ENCODE peak calls at places on chromosomes 4 and X, in nine cellular contexts. H is upper lobe of left lung, U is tibial nerve, E is HCT116, I is transverse colon, R is A549, J is gastrocnemius medialis, T is thyroid gland, F is esophagus squamous epithelium. G is an unnamed sample.

GRCh38 chrX:106178826-106179225 is 10.7 kb downstream of the PWWP3B start:
- DNase-seq in H (no peak), U (no peak), E (no peak), I (no peak), R (no peak), J (no peak), T (no peak), F (no peak), G (no peak)

GRCh38 chrX:8939344-8939743 is 94.6 kb downstream of the FAM9B start:
- DNase-seq in H (no peak), U (no peak), E (no peak), I (no peak), R (no peak), J (no peak), T (no peak), F (no peak), G (no peak)

GRCh38 chrX:136694491-136695087 is 46.6 kb downstream of the CD40LG start:
- DNase-seq in H (no peak), U (no peak), E (peak), I (no peak), R (peak), J (no peak), T (no peak), F (no peak), G (peak)

GRCh38 chr4:153294631-153295030 is 49.9 kb upstream of the MND1 start:
- DNase-seq in H (no peak), U (no peak), E (no peak), I (no peak), R (no peak), J (no peak), T (no peak), F (no peak), G (no peak)

GRCh38 chrX:21153503-21153902 is 220.7 kb upstream of the CNKSR2 start:
- DNase-seq in H (no peak), U (peak), E (no peak), I (no peak), R (peak), J (peak), T (peak), F (no peak), G (no peak)

GRCh38 chr4:125827338-125828074 is 512.8 kb downstream of the FAT4 start:
- DNase-seq in H (no peak), U (no peak), E (no peak), I (no peak), R (no peak), J (no peak), T (no peak), F (no peak), G (no peak)

GRCh38 chr4:155692990-155693659 is 26.5 kb downstream of the GUCY1A1 start:
- DNase-seq in H (no peak), U (no peak), E (no peak), I (no peak), R (no peak), J (no peak), T (no peak), F (no peak), G (no peak)

GRCh38 chrX:115344885-115345653 is 55.6 kb downstream of the LUZP4 start:
- DNase-seq in H (peak), U (peak), E (peak), I (peak), R (peak), J (peak), T (peak), F (peak), G (peak)

GRCh38 chr4:86818845-86819244 is 30.3 kb downstream of the SLC10A6 start:
- DNase-seq in H (no peak), U (no peak), E (no peak), I (no peak), R (peak), J (no peak), T (no peak), F (no peak), G (no peak)

GRCh38 chrX:115642304-115642703 is 81.3 kb downstream of the PLS3 start:
- DNase-seq in H (no peak), U (no peak), E (no peak), I (no peak), R (peak), J (no peak), T (no peak), F (no peak), G (no peak)

GRCh38 chr4:111323916-111324315 is 701.0 kb upstream of the PITX2 start:
- DNase-seq in H (no peak), U (no peak), E (no peak), I (no peak), R (no peak), J (no peak), T (no peak), F (no peak), G (no peak)

GRCh38 chrX:136395271-136395670 is 92.5 kb upstream of the BRS3 start:
- DNase-seq in H (no peak), U (no peak), E (no peak), I (no peak), R (no peak), J (no peak), T (no peak), F (no peak), G (no peak)

DNA sequence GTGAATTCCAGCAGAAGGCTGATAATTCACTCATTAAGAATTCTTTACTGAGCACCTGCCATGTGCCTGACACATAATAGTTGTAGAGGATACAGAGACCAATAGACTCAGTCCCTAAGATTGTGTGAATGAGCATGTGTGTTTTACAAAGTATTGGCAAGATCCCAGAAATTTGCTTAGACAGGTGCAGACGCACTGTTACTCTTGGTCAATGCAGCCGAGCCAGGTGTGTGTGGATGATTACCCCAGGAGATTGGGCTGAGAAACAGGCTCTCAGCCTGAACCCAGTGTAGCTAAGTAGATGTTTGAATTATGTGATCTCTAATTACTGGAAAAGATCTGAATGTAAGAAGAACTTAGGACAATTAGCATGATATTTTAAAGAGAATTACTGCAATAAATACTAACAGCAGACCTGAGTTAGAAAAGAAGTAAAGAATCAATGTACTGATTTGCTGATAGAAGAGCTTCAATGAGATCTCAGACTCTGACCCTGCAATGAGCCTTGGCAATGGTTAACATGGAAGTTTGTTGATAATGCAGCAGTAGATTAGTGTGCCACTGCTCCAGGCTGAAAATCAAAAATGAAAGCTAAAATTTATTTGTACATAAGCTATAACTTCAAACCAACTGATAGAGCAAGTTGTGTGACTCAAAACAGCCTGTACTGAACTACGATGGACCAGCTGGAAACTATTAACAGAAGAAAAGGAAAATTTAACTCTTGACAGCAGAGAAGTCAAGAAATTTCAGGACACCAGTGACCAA is 32.2 kb upstream of the NDST4 start:
- DNase-seq in H (no peak), U (no peak), E (no peak), I (peak), R (no peak), J (no peak), T (peak), F (no peak), G (no peak)
- TF ChIP-seq POLR2A in H (no peak), U (no peak), E (no peak), I (no peak), R (no peak), J (no peak), T (no peak), F (no peak), G (no peak)

GRCh38 chrX:154398668-154399526 is 720 bp downstream of the RPL10 start:
- DNase-seq in H (peak), U (peak), E (no peak), I (peak), R (peak), J (peak), T (peak), F (peak), G (peak)

GRCh38 chrX:154396948-154397887 is 959 bp upstream of the RPL10 start:
- DNase-seq in H (peak), U (peak), E (no peak), I (peak), R (peak), J (peak), T (peak), F (no peak), G (peak)

GRCh38 chrX:154399527-154400368 is 1.6 kb downstream of the RPL10 start:
- DNase-seq in H (no peak), U (no peak), E (no peak), I (no peak), R (no peak), J (no peak), T (no peak), F (no peak), G (peak)

GRCh38 chrX:154401045-154401799 is 3.0 kb downstream of the RPL10 start:
- DNase-seq in H (no peak), U (no peak), E (no peak), I (no peak), R (peak), J (no peak), T (no peak), F (no peak), G (no peak)

GRCh38 chrX:154397888-154398667 is at the start of gene RPL10:
- DNase-seq in H (peak), U (peak), E (peak), I (peak), R (peak), J (peak), T (peak), F (peak), G (peak)
- TF ChIP-seq POLR2A in H (peak), U (peak), E (peak), I (peak), R (peak), J (peak), T (peak), F (peak), G (peak)

GRCh38 chrX:84501798-84502628 is at the start of gene HDX:
- DNase-seq in H (peak), U (peak), E (no peak), I (peak), R (peak), J (peak), T (peak), F (no peak), G (peak)
- TF ChIP-seq POLR2A in H (peak), U (peak), E (no peak), I (peak), R (peak), J (peak), T (no peak), F (peak), G (no peak)

GRCh38 chr4:184343400-184344177 is 125.9 kb upstream of the ENPP6 start:
- DNase-seq in H (peak), U (peak), E (peak), I (peak), R (peak), J (peak), T (peak), F (peak), G (peak)
- TF ChIP-seq POLR2A in H (peak), U (no peak), E (no peak), I (peak), R (no peak), J (peak), T (no peak), F (peak), G (no peak)

GRCh38 chr4:183443609-183444148 is 757 bp upstream of the CDKN2AIP start:
- DNase-seq in H (no peak), U (peak), E (no peak), I (no peak), R (no peak), J (peak), T (no peak), F (no peak), G (peak)

GRCh38 chr4:183444953-183445543 is 612 bp downstream of the CDKN2AIP start:
- DNase-seq in H (peak), U (peak), E (no peak), I (peak), R (no peak), J (peak), T (no peak), F (no peak), G (peak)

GRCh38 chr4:183447646-183448045 is 3.2 kb downstream of the CDKN2AIP start:
- DNase-seq in H (no peak), U (no peak), E (no peak), I (no peak), R (no peak), J (no peak), T (no peak), F (no peak), G (no peak)

GRCh38 chr4:183441276-183441675 is 3.2 kb upstream of the CDKN2AIP start:
- DNase-seq in H (no peak), U (no peak), E (no peak), I (no peak), R (no peak), J (no peak), T (no peak), F (no peak), G (no peak)

DNA sequence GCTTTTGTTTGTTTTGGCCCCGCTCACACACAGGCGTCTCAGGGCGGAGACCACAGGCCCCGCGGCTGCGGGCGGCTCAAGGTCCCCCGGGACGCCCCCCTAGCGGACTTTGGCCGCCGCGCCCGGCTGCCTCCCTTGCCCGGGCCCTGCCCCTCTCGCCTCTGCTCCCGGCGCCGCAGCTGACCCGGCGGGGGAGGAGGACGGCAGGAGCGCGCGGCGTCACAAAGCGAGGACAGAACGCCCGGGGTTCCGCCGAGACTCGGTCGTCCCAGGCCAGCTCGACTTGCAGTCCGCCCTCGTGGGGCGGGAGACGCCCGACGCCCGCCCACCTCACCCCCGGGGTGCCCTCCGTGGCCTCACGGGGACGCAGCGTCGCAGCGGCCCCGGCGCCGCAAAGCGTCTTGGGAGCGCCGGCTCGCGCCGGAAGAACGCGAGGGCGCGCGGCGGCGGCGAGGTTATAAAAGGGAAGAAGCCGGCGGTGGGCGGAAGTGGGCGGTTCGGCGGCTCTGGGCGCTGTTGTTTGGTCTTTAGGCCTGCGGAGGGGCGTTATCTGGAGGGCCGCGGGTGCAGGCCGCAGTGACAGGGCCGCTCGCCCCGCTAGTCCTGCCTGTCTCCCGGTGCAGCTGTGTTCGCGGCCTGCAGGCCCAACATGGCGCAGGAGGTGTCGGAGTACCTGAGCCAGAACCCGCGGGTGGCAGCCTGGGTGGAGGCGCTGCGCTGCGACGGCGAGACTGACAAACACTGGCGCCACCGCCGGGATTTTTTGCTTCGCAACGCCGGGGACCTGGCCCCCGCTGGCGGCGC is at the start of gene CDKN2AIP:
- DNase-seq in H (peak), U (peak), E (peak), I (peak), R (peak), J (peak), T (peak), F (peak), G (peak)
- TF ChIP-seq POLR2A in H (peak), U (peak), E (no peak), I (peak), R (peak), J (peak), T (peak), F (peak), G (peak)

GRCh38 chrX:129738466-129739308 is at the start of gene XPNPEP2:
- DNase-seq in H (no peak), U (no peak), E (no peak), I (no peak), R (no peak), J (no peak), T (no peak), F (no peak), G (no peak)
- TF ChIP-seq POLR2A in H (no peak), U (no peak), E (no peak), I (no peak), R (no peak), J (no peak), T (no peak), F (no peak), G (no peak)

DNA sequence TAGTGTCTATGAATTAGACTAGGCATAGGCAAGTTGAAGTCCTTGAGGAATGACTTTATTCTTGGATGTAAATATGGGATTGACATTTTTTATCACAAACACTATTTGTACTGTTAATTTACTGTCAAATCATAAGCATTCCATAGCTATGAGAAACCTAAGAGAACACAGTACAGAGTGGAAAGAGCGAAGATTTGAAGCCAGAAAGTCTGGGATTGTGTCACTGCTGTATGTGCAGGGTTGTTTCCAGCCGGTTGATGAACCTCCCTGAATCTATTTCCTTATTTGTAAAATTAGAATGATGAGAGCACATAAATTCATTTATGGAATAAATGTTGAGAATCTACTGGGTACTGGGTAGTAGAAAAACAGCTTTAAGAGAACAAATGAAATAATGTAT is 14.3 kb upstream of the KLHL5 start:
- DNase-seq in H (no peak), U (no peak), E (no peak), I (no peak), R (no peak), J (no peak), T (no peak), F (no peak), G (no peak)
- TF ChIP-seq POLR2A in H (no peak), U (no peak), E (no peak), I (no peak), R (no peak), J (no peak), T (no peak), F (no peak), G (no peak)

GRCh38 chr4:39044947-39045734 is 12.9 kb upstream of the TMEM156 start:
- DNase-seq in H (no peak), U (no peak), E (no peak), I (no peak), R (peak), J (no peak), T (peak), F (no peak), G (peak)
- TF ChIP-seq POLR2A in H (no peak), U (no peak), E (no peak), I (no peak), R (no peak), J (peak), T (no peak), F (no peak), G (no peak)

GRCh38 chrX:73943900-73944581 is 359.9 kb upstream of the ZCCHC13 start:
- DNase-seq in H (peak), U (peak), E (peak), I (peak), R (peak), J (peak), T (peak), F (peak), G (peak)
- TF ChIP-seq POLR2A in H (peak), U (peak), E (peak), I (peak), R (peak), J (peak), T (no peak), F (no peak), G (peak)

GRCh38 chrX:6954836-6955235 is 192.7 kb upstream of the STS start:
- DNase-seq in H (no peak), U (no peak), E (no peak), I (no peak), R (no peak), J (no peak), T (no peak), F (no peak), G (no peak)

DNA sequence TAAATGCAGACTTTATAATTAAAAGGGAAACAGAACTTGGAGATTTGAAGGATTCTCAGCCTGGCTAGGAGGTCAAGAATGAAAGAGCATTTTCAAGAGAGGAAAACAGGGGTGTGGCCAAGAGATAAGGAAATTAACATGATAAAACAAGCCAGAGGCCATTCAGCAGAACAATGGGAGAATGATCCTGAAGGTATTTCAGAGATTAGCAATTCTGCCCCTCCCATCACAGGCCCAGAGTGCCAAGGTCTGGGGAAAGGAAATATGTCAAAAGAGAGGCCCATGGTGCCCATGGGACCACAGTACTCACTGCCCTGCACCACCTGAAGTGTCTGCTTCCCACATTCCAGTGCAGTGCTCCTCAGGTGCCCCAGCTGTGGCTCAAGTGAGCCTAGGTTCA is 188.5 kb upstream of the STS start:
- DNase-seq in H (no peak), U (no peak), E (no peak), I (peak), R (no peak), J (no peak), T (no peak), F (no peak), G (no peak)
- TF ChIP-seq POLR2A in H (no peak), U (no peak), E (no peak), I (no peak), R (no peak), J (no peak), T (no peak), F (no peak), G (no peak)